ENCODE peak calls at places on chromosomes 1 and 21, in five cellular contexts. One of them, this sample, is unnamed.

GRCh38 chr1:200873116-200873670 is 412 bp downstream of the GPR25 start:
- DNase-seq in PC-3: no peak
- DNase-seq in heart right ventricle: no peak
- DNase-seq in cardiac muscle cell: no peak
- DNase-seq in CD8-positive, alpha-beta memory T cell: no peak
- DNase-seq in this sample: no peak

GRCh38 chr1:30818568-30819243 is 61.1 kb upstream of the LAPTM5 start:
- DNase-seq in PC-3: no peak
- DNase-seq in heart right ventricle: no peak
- DNase-seq in cardiac muscle cell: peak; percentile 42
- DNase-seq in CD8-positive, alpha-beta memory T cell: no peak
- DNase-seq in this sample: no peak

GRCh38 chr21:41120997-41121396 is 47.0 kb upstream of the BACE2 start:
- DNase-seq in PC-3: no peak
- DNase-seq in heart right ventricle: no peak
- DNase-seq in cardiac muscle cell: no peak
- DNase-seq in CD8-positive, alpha-beta memory T cell: no peak
- DNase-seq in this sample: no peak

GRCh38 chr1:33560680-33561079 is 88.2 kb downstream of the ZSCAN20 start:
- DNase-seq in PC-3: peak; percentile 60
- DNase-seq in heart right ventricle: no peak
- DNase-seq in cardiac muscle cell: no peak
- DNase-seq in CD8-positive, alpha-beta memory T cell: no peak
- DNase-seq in this sample: no peak

GRCh38 chr1:21323091-21323490 is 32.8 kb upstream of the ECE1 start:
- DNase-seq in PC-3: no peak
- DNase-seq in heart right ventricle: no peak
- DNase-seq in cardiac muscle cell: no peak
- DNase-seq in CD8-positive, alpha-beta memory T cell: no peak
- DNase-seq in this sample: no peak

GRCh38 chr1:37866491-37866890 is 7.1 kb upstream of the MTF1 start:
- DNase-seq in PC-3: no peak
- DNase-seq in heart right ventricle: no peak
- DNase-seq in cardiac muscle cell: no peak
- DNase-seq in CD8-positive, alpha-beta memory T cell: no peak
- DNase-seq in this sample: no peak

GRCh38 chr1:48222501-48223242 is at the start of gene SLC5A9:
- DNase-seq in PC-3: no peak
- DNase-seq in heart right ventricle: no peak
- DNase-seq in cardiac muscle cell: no peak
- DNase-seq in CD8-positive, alpha-beta memory T cell: no peak
- DNase-seq in this sample: no peak

GRCh38 chr1:36160949-36161485 is 5.1 kb downstream of the MAP7D1 start:
- DNase-seq in PC-3: peak; percentile 35
- DNase-seq in heart right ventricle: peak; percentile 72
- DNase-seq in cardiac muscle cell: peak; percentile 54
- DNase-seq in CD8-positive, alpha-beta memory T cell: peak; percentile 45
- DNase-seq in this sample: no peak

GRCh38 chr1:150429805-150430204 is 57.4 kb upstream of the TARS2 start:
- DNase-seq in PC-3: peak; percentile 49
- DNase-seq in heart right ventricle: no peak
- DNase-seq in cardiac muscle cell: peak; percentile 37
- DNase-seq in CD8-positive, alpha-beta memory T cell: no peak
- DNase-seq in this sample: no peak

GRCh38 chr1:85756864-85757263 is 48.6 kb upstream of the ZNHIT6 start:
- DNase-seq in PC-3: no peak
- DNase-seq in heart right ventricle: no peak
- DNase-seq in cardiac muscle cell: no peak
- DNase-seq in CD8-positive, alpha-beta memory T cell: no peak
- DNase-seq in this sample: no peak

GRCh38 chr1:54084794-54085193 is 31.4 kb downstream of the TCEANC2 start:
- DNase-seq in PC-3: no peak
- DNase-seq in heart right ventricle: no peak
- DNase-seq in cardiac muscle cell: no peak
- DNase-seq in CD8-positive, alpha-beta memory T cell: no peak
- DNase-seq in this sample: no peak

GRCh38 chr1:75423136-75423535 is 187.8 kb downstream of the SLC44A5 start:
- DNase-seq in PC-3: no peak
- DNase-seq in heart right ventricle: no peak
- DNase-seq in cardiac muscle cell: no peak
- DNase-seq in CD8-positive, alpha-beta memory T cell: no peak
- DNase-seq in this sample: no peak

GRCh38 chr1:97379387-97380075 is 541.3 kb downstream of the DPYD start:
- DNase-seq in PC-3: no peak
- DNase-seq in heart right ventricle: no peak
- DNase-seq in cardiac muscle cell: no peak
- DNase-seq in CD8-positive, alpha-beta memory T cell: no peak
- DNase-seq in this sample: no peak

GRCh38 chr21:14846619-14847018 is 218.2 kb downstream of the NRIP1 start:
- DNase-seq in PC-3: no peak
- DNase-seq in heart right ventricle: no peak
- DNase-seq in cardiac muscle cell: no peak
- DNase-seq in CD8-positive, alpha-beta memory T cell: no peak
- DNase-seq in this sample: no peak

GRCh38 chr1:111726311-111726710 is 12.9 kb downstream of the INKA2 start:
- DNase-seq in PC-3: no peak
- DNase-seq in heart right ventricle: no peak
- DNase-seq in cardiac muscle cell: no peak
- DNase-seq in CD8-positive, alpha-beta memory T cell: no peak
- DNase-seq in this sample: no peak

GRCh38 chr1:56374026-56374974 is 205.1 kb downstream of the PLPP3 start:
- DNase-seq in PC-3: peak; percentile 54
- DNase-seq in heart right ventricle: peak; percentile 50
- DNase-seq in cardiac muscle cell: peak; percentile 40
- DNase-seq in CD8-positive, alpha-beta memory T cell: no peak
- DNase-seq in this sample: no peak

GRCh38 chr1:26833432-26834405 is 7.2 kb downstream of the ZDHHC18 start:
- DNase-seq in PC-3: no peak
- DNase-seq in heart right ventricle: no peak
- DNase-seq in cardiac muscle cell: no peak
- DNase-seq in CD8-positive, alpha-beta memory T cell: peak; percentile 88
- DNase-seq in this sample: no peak

GRCh38 chr1:113747376-113747775 is 11.9 kb downstream of the PHTF1 start:
- DNase-seq in PC-3: no peak
- DNase-seq in heart right ventricle: no peak
- DNase-seq in cardiac muscle cell: no peak
- DNase-seq in CD8-positive, alpha-beta memory T cell: no peak
- DNase-seq in this sample: no peak

GRCh38 chr1:25017436-25018109 is 87.5 kb upstream of the RUNX3 start:
- DNase-seq in PC-3: no peak
- DNase-seq in heart right ventricle: no peak
- DNase-seq in cardiac muscle cell: no peak
- DNase-seq in CD8-positive, alpha-beta memory T cell: no peak
- DNase-seq in this sample: no peak

GRCh38 chr1:167452483-167452882 is 65.8 kb downstream of the CD247 start:
- DNase-seq in PC-3: no peak
- DNase-seq in heart right ventricle: no peak
- DNase-seq in cardiac muscle cell: no peak
- DNase-seq in CD8-positive, alpha-beta memory T cell: no peak
- DNase-seq in this sample: no peak
- H3K4me1 ChIP-seq in PC-3: peaks cover 11% of the 10 kb centered on the region
- H3K4me1 ChIP-seq in heart right ventricle: no peaks in the 10 kb centered on the region
- H3K4me1 ChIP-seq in cardiac muscle cell: peaks cover 14% of the 10 kb centered on the region
- H3K4me1 ChIP-seq in CD8-positive, alpha-beta memory T cell: peaks cover 77% of the 10 kb centered on the region
- H3K4me1 ChIP-seq in this sample: no peaks in the 10 kb centered on the region

GRCh38 chr1:181453541-181454201 is 29.6 kb upstream of the CACNA1E start:
- DNase-seq in PC-3: no peak
- DNase-seq in heart right ventricle: no peak
- DNase-seq in cardiac muscle cell: no peak
- DNase-seq in CD8-positive, alpha-beta memory T cell: no peak
- DNase-seq in this sample: no peak
- H3K4me1 ChIP-seq in PC-3: no peaks in the 10 kb centered on the region
- H3K4me1 ChIP-seq in heart right ventricle: no peaks in the 10 kb centered on the region
- H3K4me1 ChIP-seq in cardiac muscle cell: no peaks in the 10 kb centered on the region
- H3K4me1 ChIP-seq in CD8-positive, alpha-beta memory T cell: no peaks in the 10 kb centered on the region
- H3K4me1 ChIP-seq in this sample: no peaks in the 10 kb centered on the region

GRCh38 chr1:211326528-211327340 is at the start of gene TRAF5:
- DNase-seq in PC-3: peak; percentile 30
- DNase-seq in heart right ventricle: peak; percentile 52
- DNase-seq in cardiac muscle cell: peak; percentile 66
- DNase-seq in CD8-positive, alpha-beta memory T cell: peak; percentile 44
- DNase-seq in this sample: peak; percentile 36
- H3K4me1 ChIP-seq in PC-3: peaks cover 28% of the 10 kb centered on the region
- H3K4me1 ChIP-seq in heart right ventricle: peaks cover 7% of the 10 kb centered on the region
- H3K4me1 ChIP-seq in cardiac muscle cell: peaks cover 6% of the 10 kb centered on the region
- H3K4me1 ChIP-seq in CD8-positive, alpha-beta memory T cell: peaks cover 46% of the 10 kb centered on the region
- H3K4me1 ChIP-seq in this sample: no peaks in the 10 kb centered on the region

GRCh38 chr1:226982451-226983177 is 42.5 kb downstream of the COQ8A start:
- DNase-seq in PC-3: no peak
- DNase-seq in heart right ventricle: no peak
- DNase-seq in cardiac muscle cell: no peak
- DNase-seq in CD8-positive, alpha-beta memory T cell: no peak
- DNase-seq in this sample: no peak
- H3K4me1 ChIP-seq in PC-3: peaks cover 3% of the 10 kb centered on the region
- H3K4me1 ChIP-seq in heart right ventricle: peaks cover 21% of the 10 kb centered on the region
- H3K4me1 ChIP-seq in cardiac muscle cell: peaks cover 41% of the 10 kb centered on the region
- H3K4me1 ChIP-seq in CD8-positive, alpha-beta memory T cell: no peaks in the 10 kb centered on the region
- H3K4me1 ChIP-seq in this sample: peaks cover 4% of the 10 kb centered on the region

GRCh38 chr1:209650454-209650853 is 1.8 kb downstream of the LAMB3 start:
- DNase-seq in PC-3: no peak
- DNase-seq in heart right ventricle: no peak
- DNase-seq in cardiac muscle cell: no peak
- DNase-seq in CD8-positive, alpha-beta memory T cell: no peak
- DNase-seq in this sample: no peak
- H3K4me1 ChIP-seq in PC-3: peaks cover 80% of the 10 kb centered on the region
- H3K4me1 ChIP-seq in heart right ventricle: peaks cover 29% of the 10 kb centered on the region
- H3K4me1 ChIP-seq in cardiac muscle cell: peaks cover 24% of the 10 kb centered on the region
- H3K4me1 ChIP-seq in CD8-positive, alpha-beta memory T cell: peaks cover 4% of the 10 kb centered on the region
- H3K4me1 ChIP-seq in this sample: no peaks in the 10 kb centered on the region

GRCh38 chr1:39189592-39190041 is 14.9 kb upstream of the MACF1 start:
- DNase-seq in PC-3: peak; percentile 55
- DNase-seq in heart right ventricle: no peak
- DNase-seq in cardiac muscle cell: no peak
- DNase-seq in CD8-positive, alpha-beta memory T cell: no peak
- DNase-seq in this sample: no peak

GRCh38 chr1:39183503-39184353 is 20.8 kb upstream of the MACF1 start:
- DNase-seq in PC-3: peak; percentile 98
- DNase-seq in heart right ventricle: no peak
- DNase-seq in cardiac muscle cell: no peak
- DNase-seq in CD8-positive, alpha-beta memory T cell: peak; percentile 68
- DNase-seq in this sample: peak; percentile 81

GRCh38 chr1:39190096-39190495 is 14.4 kb upstream of the MACF1 start:
- DNase-seq in PC-3: no peak
- DNase-seq in heart right ventricle: no peak
- DNase-seq in cardiac muscle cell: no peak
- DNase-seq in CD8-positive, alpha-beta memory T cell: no peak
- DNase-seq in this sample: no peak

GRCh38 chr1:39184354-39184818 is 20.1 kb upstream of the MACF1 start:
- DNase-seq in PC-3: no peak
- DNase-seq in heart right ventricle: no peak
- DNase-seq in cardiac muscle cell: no peak
- DNase-seq in CD8-positive, alpha-beta memory T cell: no peak
- DNase-seq in this sample: no peak

GRCh38 chr1:39187276-39188046 is 17.0 kb upstream of the MACF1 start:
- DNase-seq in PC-3: no peak
- DNase-seq in heart right ventricle: no peak
- DNase-seq in cardiac muscle cell: no peak
- DNase-seq in CD8-positive, alpha-beta memory T cell: no peak
- DNase-seq in this sample: no peak
- H3K4me1 ChIP-seq in PC-3: peaks cover 82% of the 10 kb centered on the region
- H3K4me1 ChIP-seq in heart right ventricle: peaks cover 5% of the 10 kb centered on the region
- H3K4me1 ChIP-seq in cardiac muscle cell: peaks cover 20% of the 10 kb centered on the region
- H3K4me1 ChIP-seq in CD8-positive, alpha-beta memory T cell: peaks cover 34% of the 10 kb centered on the region
- H3K4me1 ChIP-seq in this sample: peaks cover 2% of the 10 kb centered on the region

This sample was measured in prostate gland.